ENCODE peak calls at places on chromosome 1, in eight cellular contexts. O is MM.1S, Y is cardiac fibroblast, N is tibial nerve, W is astrocyte, I is AG09309, G is OCI-LY7, U is Peyer's patch. X is an unnamed sample.

GRCh38 chr1:154186852-154187501 is 4.9 kb downstream of the TPM3 start:
- DNase-seq in O (peak; percentile 84), Y (no peak), N (no peak), W (no peak), I (no peak), G (peak; percentile 24), U (no peak), X (no peak)

GRCh38 chr1:2451744-2452582 is 24.1 kb upstream of the PLCH2 start:
- DNase-seq in O (no peak), Y (peak; percentile 31), N (no peak), W (peak; percentile 74), I (peak; percentile 37), G (no peak), U (no peak), X (no peak)

GRCh38 chr1:113786055-113786454 is 26.2 kb downstream of the RSBN1 start:
- DNase-seq in O (peak; percentile 21), Y (no peak), N (no peak), W (no peak), I (no peak), G (no peak), U (no peak), X (no peak)

GRCh38 chr1:246582301-246583055 is 16.2 kb downstream of the CNST start:
- DNase-seq in O (no peak), Y (no peak), N (no peak), W (no peak), I (no peak), G (no peak), U (no peak), X (no peak)

GRCh38 chr1:77469311-77469710 is 187.5 kb downstream of the AK5 start:
- DNase-seq in O (no peak), Y (peak; percentile 26), N (no peak), W (no peak), I (no peak), G (no peak), U (no peak), X (no peak)

GRCh38 chr1:212309967-212310366 is 24.8 kb downstream of the PPP2R5A start:
- DNase-seq in O (no peak), Y (no peak), N (no peak), W (no peak), I (no peak), G (no peak), U (no peak), X (no peak)

GRCh38 chr1:246784621-246785535 is 60.7 kb downstream of the SCCPDH start:
- DNase-seq in O (no peak), Y (peak; percentile 64), N (peak; percentile 29), W (peak; percentile 6), I (peak; percentile 18), G (no peak), U (no peak), X (no peak)

GRCh38 chr1:25658791-25659431 is 42.3 kb downstream of the MAN1C1 start:
- DNase-seq in O (no peak), Y (peak; percentile 67), N (no peak), W (no peak), I (no peak), G (peak; percentile 34), U (no peak), X (no peak)

GRCh38 chr1:20896824-20897223 is 109.7 kb upstream of the HP1BP3 start:
- DNase-seq in O (no peak), Y (peak; percentile 87), N (no peak), W (peak; percentile 71), I (peak; percentile 33), G (no peak), U (no peak), X (no peak)

GRCh38 chr1:156795787-156796186 is 20.9 kb downstream of the SH2D2A start:
- DNase-seq in O (no peak), Y (no peak), N (no peak), W (peak; percentile 85), I (no peak), G (no peak), U (peak; percentile 14), X (no peak)

DNA sequence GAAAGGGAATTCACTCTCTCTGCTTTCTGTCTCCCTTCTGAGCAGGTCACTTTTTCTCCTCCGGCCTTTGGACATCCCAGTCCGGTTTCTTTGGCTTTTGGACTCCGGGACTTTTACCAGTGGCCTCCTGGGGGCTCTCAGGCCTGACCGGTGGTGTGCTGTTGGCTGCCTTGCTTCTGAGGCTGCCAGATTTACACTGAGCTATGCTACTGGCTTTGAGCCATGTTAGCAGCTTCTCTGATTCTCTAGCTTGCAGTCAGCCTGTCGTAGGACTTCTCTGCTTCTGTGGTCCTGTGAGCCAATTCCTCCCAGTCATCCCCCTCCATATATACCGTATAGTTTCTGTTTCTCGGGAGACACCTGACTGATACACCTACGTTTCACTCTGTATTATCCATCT is 178.3 kb downstream of the RYR2 start:
- DNase-seq in O (no peak), Y (peak; percentile 63), N (no peak), W (no peak), I (no peak), G (no peak), U (no peak), X (no peak)
- TF ChIP-seq CTCF in O (no peak), Y (no peak), N (no peak), W (no peak), I (no peak), G (no peak), U (no peak), X (no peak)

GRCh38 chr1:207355513-207356295 is 34.2 kb downstream of the CD55 start:
- DNase-seq in O (no peak), Y (no peak), N (no peak), W (no peak), I (no peak), G (no peak), U (no peak), X (no peak)
- TF ChIP-seq CTCF in O (no peak), Y (no peak), N (no peak), W (no peak), I (no peak), G (no peak), U (no peak), X (no peak)

GRCh38 chr1:207999274-207999915 is 88.5 kb upstream of the CD34 start:
- DNase-seq in O (no peak), Y (no peak), N (no peak), W (no peak), I (no peak), G (no peak), U (no peak), X (no peak)
- TF ChIP-seq CTCF in O (no peak), Y (no peak), N (no peak), W (no peak), I (no peak), G (no peak), U (no peak), X (no peak)

GRCh38 chr1:29513357-29513756 is 277.0 kb downstream of the PTPRU start:
- DNase-seq in O (peak; percentile 32), Y (peak; percentile 52), N (no peak), W (peak; percentile 65), I (peak; percentile 40), G (peak; percentile 45), U (no peak), X (no peak)
- TF ChIP-seq CTCF in O (peak; percentile 43), Y (peak; percentile 27), N (no peak), W (peak; percentile 76), I (peak; percentile 82), G (peak; percentile 66), U (no peak), X (no peak)

GRCh38 chr1:232599178-232600041 is 30.5 kb downstream of the SIPA1L2 start:
- DNase-seq in O (peak; percentile 61), Y (no peak), N (no peak), W (no peak), I (no peak), G (peak; percentile 69), U (no peak), X (no peak)

GRCh38 chr1:232598837-232599177 is 31.1 kb downstream of the SIPA1L2 start:
- DNase-seq in O (no peak), Y (no peak), N (no peak), W (no peak), I (no peak), G (no peak), U (no peak), X (no peak)

GRCh38 chr1:232598133-232598532 is 31.8 kb downstream of the SIPA1L2 start:
- DNase-seq in O (peak; percentile 70), Y (no peak), N (no peak), W (no peak), I (no peak), G (no peak), U (no peak), X (no peak)

GRCh38 chr1:232600430-232601258 is 29.3 kb downstream of the SIPA1L2 start:
- DNase-seq in O (no peak), Y (no peak), N (no peak), W (peak; percentile 60), I (no peak), G (peak; percentile 49), U (no peak), X (no peak)

GRCh38 chr1:232602622-232603021 is 27.3 kb downstream of the SIPA1L2 start:
- DNase-seq in O (no peak), Y (no peak), N (no peak), W (no peak), I (no peak), G (peak; percentile 39), U (no peak), X (no peak)
- TF ChIP-seq CTCF in O (peak; percentile 13), Y (peak; percentile 6), N (no peak), W (peak; percentile 12), I (no peak), G (peak; percentile 66), U (peak; percentile 28), X (no peak)

GRCh38 chr1:42613803-42614131 is 44.5 kb upstream of the PPIH start:
- DNase-seq in O (no peak), Y (no peak), N (no peak), W (no peak), I (no peak), G (no peak), U (no peak), X (no peak)
- TF ChIP-seq CTCF in O (no peak), Y (no peak), N (no peak), W (no peak), I (no peak), G (no peak), U (no peak), X (no peak)

GRCh38 chr1:1040004-1040991 is 20.4 kb downstream of the AGRN start:
- DNase-seq in O (no peak), Y (peak; percentile 84), N (peak; percentile 57), W (peak; percentile 77), I (peak; percentile 28), G (peak; percentile 88), U (peak; percentile 71), X (peak; percentile 69)
- TF ChIP-seq CTCF in O (no peak), Y (no peak), N (no peak), W (no peak), I (no peak), G (no peak), U (peak; percentile 24), X (no peak)

GRCh38 chr1:97781762-97782337 is 139.0 kb downstream of the DPYD start:
- DNase-seq in O (no peak), Y (no peak), N (no peak), W (no peak), I (no peak), G (no peak), U (no peak), X (no peak)
- TF ChIP-seq CTCF in O (no peak), Y (no peak), N (no peak), W (no peak), I (no peak), G (no peak), U (no peak), X (no peak)